ENCODE peak calls at places on chromosome 6, in seven cellular contexts. X is HepG2, I is stomach, U is SK-N-SH, D is HCT116, S is vagina, O is H1. J is an unnamed sample.

GRCh38 chr6:119426619-119427018 is 77.1 kb upstream of the MAN1A1 start:
- DNase-seq in X (no peak), I (no peak), U (no peak), D (no peak), S (no peak), O (no peak), J (no peak)

GRCh38 chr6:116090251-116090650 is 10.4 kb upstream of the NT5DC1 start:
- DNase-seq in X (no peak), I (no peak), U (no peak), D (no peak), S (no peak), O (no peak), J (no peak)

GRCh38 chr6:125640441-125641150 is 108.8 kb upstream of the HEY2 start:
- DNase-seq in X (no peak), I (no peak), U (no peak), D (no peak), S (no peak), O (no peak), J (no peak)

GRCh38 chr6:140401666-140402255 is 1027.3 kb upstream of the CITED2 start:
- DNase-seq in X (no peak), I (no peak), U (no peak), D (no peak), S (no peak), O (no peak), J (no peak)

GRCh38 chr6:2546941-2547716 is 203.6 kb downstream of the MYLK4 start:
- DNase-seq in X (no peak), I (no peak), U (no peak), D (no peak), S (peak), O (no peak), J (no peak)

GRCh38 chr6:89793586-89793985 is 26.0 kb downstream of the MDN1 start:
- DNase-seq in X (no peak), I (no peak), U (no peak), D (no peak), S (no peak), O (no peak), J (no peak)

GRCh38 chr6:132820629-132821381 is 6.4 kb downstream of the RPS12 start:
- DNase-seq in X (peak), I (no peak), U (no peak), D (no peak), S (no peak), O (peak), J (peak)

GRCh38 chr6:135231469-135231844 is 50.3 kb downstream of the MYB start:
- DNase-seq in X (no peak), I (no peak), U (no peak), D (no peak), S (no peak), O (no peak), J (no peak)

GRCh38 chr6:152648090-152648489 is 10.9 kb upstream of the SYNE1 start:
- DNase-seq in X (no peak), I (no peak), U (no peak), D (no peak), S (no peak), O (no peak), J (no peak)

GRCh38 chr6:104973404-104973803 is 16.5 kb downstream of the LIN28B start:
- DNase-seq in X (no peak), I (no peak), U (no peak), D (no peak), S (no peak), O (no peak), J (no peak)

GRCh38 chr6:39357998-39358686 is 35.6 kb upstream of the KCNK16 start:
- DNase-seq in X (no peak), I (peak), U (peak), D (no peak), S (no peak), O (no peak), J (peak)

GRCh38 chr6:90739339-90739738 is 152.5 kb upstream of the MAP3K7 start:
- DNase-seq in X (no peak), I (no peak), U (no peak), D (no peak), S (no peak), O (no peak), J (no peak)

GRCh38 chr6:147222160-147222838 is 18.1 kb downstream of the STXBP5 start:
- DNase-seq in X (peak), I (no peak), U (no peak), D (no peak), S (no peak), O (no peak), J (peak)

GRCh38 chr6:125421853-125422252 is 120.1 kb upstream of the HDDC2 start:
- DNase-seq in X (no peak), I (no peak), U (no peak), D (no peak), S (no peak), O (peak), J (peak)

GRCh38 chr6:168294901-168295300 is 24.7 kb downstream of the DACT2 start:
- DNase-seq in X (no peak), I (no peak), U (no peak), D (no peak), S (no peak), O (no peak), J (no peak)

GRCh38 chr6:159819932-159820640 is 20.0 kb downstream of the PNLDC1 start:
- DNase-seq in X (no peak), I (no peak), U (no peak), D (no peak), S (no peak), O (no peak), J (no peak)

GRCh38 chr6:37994238-37994637 is 174.7 kb downstream of the ZFAND3 start:
- DNase-seq in X (no peak), I (no peak), U (no peak), D (no peak), S (no peak), O (no peak), J (peak)

GRCh38 chr6:134146268-134147032 is 94.0 kb upstream of the SLC2A12 start:
- DNase-seq in X (no peak), I (no peak), U (no peak), D (no peak), S (no peak), O (no peak), J (no peak)

GRCh38 chr6:34791164-34791841 is 580 bp upstream of the BLTP3A start:
- DNase-seq in X (peak), I (peak), U (peak), D (peak), S (peak), O (peak), J (no peak)

GRCh38 chr6:34601706-34602105 is 45.6 kb upstream of the SPDEF start:
- DNase-seq in X (no peak), I (no peak), U (no peak), D (no peak), S (no peak), O (no peak), J (no peak)

GRCh38 chr6:131782764-131783163 is 25.1 kb upstream of the ENPP1 start:
- DNase-seq in X (no peak), I (no peak), U (no peak), D (no peak), S (no peak), O (no peak), J (no peak)

GRCh38 chr6:30763155-30763617 is 18.8 kb upstream of the IER3 start:
- DNase-seq in X (no peak), I (no peak), U (no peak), D (no peak), S (no peak), O (no peak), J (no peak)

GRCh38 chr6:55101157-55101556 is 73.2 kb upstream of the HCRTR2 start:
- DNase-seq in X (no peak), I (no peak), U (no peak), D (no peak), S (no peak), O (no peak), J (no peak)

GRCh38 chr6:20197251-20197650 is 15.0 kb downstream of the MBOAT1 start:
- DNase-seq in X (no peak), I (no peak), U (peak), D (no peak), S (no peak), O (no peak), J (no peak)

GRCh38 chr6:117956386-117956785 is 49.3 kb downstream of the SLC35F1 start:
- DNase-seq in X (no peak), I (no peak), U (no peak), D (no peak), S (no peak), O (no peak), J (no peak)

GRCh38 chr6:136793348-136793747 is 1.1 kb upstream of the MAP3K5 start:
- DNase-seq in X (no peak), I (no peak), U (no peak), D (no peak), S (no peak), O (no peak), J (no peak)

GRCh38 chr6:136084403-136084802 is 165.7 kb downstream of the MTFR2 start:
- DNase-seq in X (no peak), I (no peak), U (no peak), D (no peak), S (no peak), O (no peak), J (no peak)

GRCh38 chr6:163415176-163415619 is 680 bp downstream of the QKI start:
- DNase-seq in X (no peak), I (no peak), U (peak), D (no peak), S (no peak), O (no peak), J (no peak)

GRCh38 chr6:90701146-90701781 is 114.4 kb upstream of the MAP3K7 start:
- DNase-seq in X (no peak), I (no peak), U (peak), D (no peak), S (no peak), O (peak), J (no peak)

GRCh38 chr6:156791261-156791850 is 14.2 kb downstream of the ARID1B start:
- DNase-seq in X (peak), I (no peak), U (peak), D (no peak), S (no peak), O (no peak), J (peak)

GRCh38 chr6:156662025-156662445 is 115.1 kb upstream of the ARID1B start:
- DNase-seq in X (peak), I (no peak), U (no peak), D (peak), S (no peak), O (peak), J (peak)

GRCh38 chr6:31368461-31368860 is 11.5 kb upstream of the HLA-B start:
- DNase-seq in X (no peak), I (no peak), U (no peak), D (peak), S (no peak), O (no peak), J (no peak)

GRCh38 chr6:6798430-6798829 is 209.9 kb downstream of the LY86 start:
- DNase-seq in X (no peak), I (peak), U (no peak), D (no peak), S (no peak), O (no peak), J (no peak)

GRCh38 chr6:33675968-33676367 is 35.5 kb downstream of the UQCC2 start:
- DNase-seq in X (no peak), I (no peak), U (no peak), D (no peak), S (no peak), O (no peak), J (no peak)

DNA sequence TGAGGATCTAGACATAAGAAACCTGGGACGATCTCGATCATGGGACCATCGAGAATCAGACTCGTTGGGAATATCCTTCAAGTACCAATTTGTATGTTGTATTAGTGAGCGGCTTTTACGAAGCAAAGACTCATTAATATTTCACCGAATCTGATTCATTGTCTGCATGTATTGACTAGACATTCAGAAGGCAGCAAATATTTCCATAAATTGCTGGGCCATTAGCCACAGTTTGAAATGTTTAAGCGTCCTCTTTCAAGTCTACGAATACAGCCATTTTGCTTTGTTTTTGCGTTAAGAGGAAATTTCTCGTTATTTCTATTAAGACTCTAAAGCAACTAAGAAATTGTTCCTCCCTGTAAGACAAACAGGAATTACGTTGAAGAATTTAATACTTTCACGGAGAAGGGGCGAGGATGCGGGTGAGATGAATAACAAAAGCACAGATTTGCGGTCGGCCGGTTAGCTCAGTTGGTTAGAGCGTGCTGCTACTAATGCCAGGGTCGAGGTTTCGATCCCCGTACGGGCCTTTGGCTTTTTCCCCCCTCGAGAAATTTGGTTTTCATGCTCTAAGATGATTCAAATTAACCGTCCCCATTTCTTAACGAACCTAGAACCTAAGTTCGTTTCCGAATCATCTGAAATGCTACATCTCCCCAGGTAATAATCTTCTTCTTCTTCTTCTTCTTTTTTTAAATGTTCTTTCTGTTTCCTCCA is 18.5 kb downstream of the POM121L2 start:
- DNase-seq in X (peak), I (no peak), U (no peak), D (peak), S (no peak), O (peak), J (no peak)
- TF ChIP-seq POLR2AphosphoS5 in X (no peak), I (no peak), U (no peak), D (no peak), S (no peak), O (no peak), J (no peak)

GRCh38 chr6:27472617-27473400 is at the start of gene ZNF184:
- DNase-seq in X (peak), I (peak), U (peak), D (peak), S (peak), O (peak), J (peak)
- TF ChIP-seq POLR2AphosphoS5 in X (peak), I (peak), U (peak), D (peak), S (peak), O (peak), J (peak)

DNA sequence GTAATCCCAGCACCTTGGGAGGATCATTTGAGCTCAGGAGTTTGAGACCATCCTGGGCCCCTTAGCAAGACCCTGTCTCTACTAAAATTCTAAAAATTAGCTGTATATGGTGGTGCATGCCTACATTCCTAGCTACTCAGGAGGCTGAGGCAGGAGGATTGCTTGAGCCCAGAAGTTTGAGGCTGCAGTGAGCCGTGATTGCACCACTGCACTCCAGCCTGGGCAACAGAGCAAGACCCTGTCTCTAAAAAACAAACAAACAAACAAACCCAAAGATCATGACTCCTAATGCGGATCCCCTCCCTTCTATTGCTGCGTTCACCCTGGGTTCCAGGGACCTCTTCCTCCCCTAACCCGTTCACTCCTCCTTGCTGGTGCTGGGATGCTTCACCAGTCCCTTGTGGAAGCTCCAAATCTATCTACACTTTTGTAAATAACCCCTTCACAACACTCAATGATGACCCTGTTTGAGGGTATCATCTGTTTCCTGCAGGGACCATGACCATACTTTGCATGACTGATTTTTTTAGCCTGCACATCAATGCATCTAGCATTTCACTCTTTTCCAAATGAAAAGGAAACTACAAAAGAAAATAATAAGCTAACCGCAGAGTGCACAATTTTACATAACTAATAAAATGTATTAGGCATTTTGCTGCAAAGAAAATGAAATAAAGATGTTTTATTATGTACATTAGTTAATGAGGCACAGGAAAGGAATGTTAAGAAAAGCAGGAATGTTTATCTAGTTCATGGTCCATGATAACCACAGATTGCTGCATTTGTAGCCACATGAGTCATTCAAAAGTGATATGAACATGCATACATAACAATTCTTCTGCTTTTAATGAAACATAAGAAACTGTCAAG is 30.5 kb upstream of the IPCEF1 start:
- DNase-seq in X (peak), I (no peak), U (no peak), D (no peak), S (no peak), O (no peak), J (peak)
- TF ChIP-seq POLR2AphosphoS5 in X (no peak), I (peak), U (peak), D (no peak), S (no peak), O (no peak), J (peak)

GRCh38 chr6:158763440-158764187 is 55.6 kb downstream of the EZR start:
- DNase-seq in X (no peak), I (no peak), U (no peak), D (no peak), S (no peak), O (no peak), J (no peak)

GRCh38 chr6:158764941-158765340 is 54.2 kb downstream of the EZR start:
- DNase-seq in X (no peak), I (no peak), U (no peak), D (no peak), S (no peak), O (no peak), J (no peak)

GRCh38 chr6:158762787-158763439 is 56.3 kb downstream of the EZR start:
- DNase-seq in X (no peak), I (no peak), U (no peak), D (no peak), S (no peak), O (no peak), J (no peak)

GRCh38 chr6:158765509-158766068 is 53.6 kb downstream of the EZR start:
- DNase-seq in X (no peak), I (no peak), U (no peak), D (no peak), S (no peak), O (no peak), J (no peak)

GRCh38 chr6:158764188-158764849 is 54.8 kb downstream of the EZR start:
- DNase-seq in X (no peak), I (no peak), U (no peak), D (no peak), S (no peak), O (no peak), J (no peak)
- TF ChIP-seq POLR2AphosphoS5 in X (no peak), I (no peak), U (no peak), D (peak), S (no peak), O (peak), J (no peak)

DNA sequence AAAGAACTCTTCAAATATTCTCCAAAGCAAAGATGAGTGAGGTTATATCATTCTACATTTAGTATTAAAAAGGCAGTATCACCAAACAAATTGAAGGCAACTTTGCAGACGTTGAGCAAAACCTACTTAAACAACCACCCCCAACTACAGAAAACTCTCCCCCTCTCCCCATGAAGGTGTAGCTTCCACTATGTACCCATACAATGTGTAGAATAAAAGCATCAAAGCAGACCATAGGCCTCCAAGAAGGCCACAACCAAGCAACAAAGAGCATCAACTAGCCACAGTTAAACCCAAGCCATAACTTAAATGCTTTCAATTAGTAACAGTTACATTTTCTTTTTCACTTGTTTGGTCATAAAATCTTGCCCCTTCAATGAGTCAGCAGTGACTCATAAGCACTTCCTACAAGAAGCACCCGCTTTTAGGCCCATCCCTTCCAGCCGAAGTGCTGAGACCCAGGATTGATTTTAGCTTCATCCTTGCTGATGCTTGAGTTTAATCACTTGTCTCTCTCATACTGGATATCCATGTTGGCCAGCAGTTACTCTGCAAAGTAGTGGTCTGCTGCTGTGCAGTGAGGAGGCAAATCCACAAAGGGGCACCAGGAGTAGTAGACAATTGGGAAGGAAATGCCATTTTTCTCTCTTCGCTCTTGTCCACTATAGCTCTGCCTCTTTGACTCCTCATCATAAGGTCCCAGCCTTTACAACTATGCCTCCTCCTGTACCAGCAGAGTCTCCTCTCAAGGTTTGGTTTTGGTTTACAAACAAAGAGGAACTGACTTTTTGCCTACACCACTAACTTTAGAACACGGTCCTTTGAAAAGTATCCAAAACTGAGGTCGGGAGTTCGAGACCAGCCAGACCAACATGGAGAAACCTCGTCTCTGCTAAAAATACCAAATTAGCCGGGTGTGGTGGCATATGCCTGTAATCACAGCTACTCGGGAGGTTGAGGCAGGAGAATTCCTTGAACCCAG is 8.4 kb upstream of the NUP153 start:
- DNase-seq in X (no peak), I (no peak), U (no peak), D (peak), S (no peak), O (no peak), J (peak)
- TF ChIP-seq POLR2AphosphoS5 in X (no peak), I (no peak), U (no peak), D (no peak), S (no peak), O (no peak), J (no peak)

DNA sequence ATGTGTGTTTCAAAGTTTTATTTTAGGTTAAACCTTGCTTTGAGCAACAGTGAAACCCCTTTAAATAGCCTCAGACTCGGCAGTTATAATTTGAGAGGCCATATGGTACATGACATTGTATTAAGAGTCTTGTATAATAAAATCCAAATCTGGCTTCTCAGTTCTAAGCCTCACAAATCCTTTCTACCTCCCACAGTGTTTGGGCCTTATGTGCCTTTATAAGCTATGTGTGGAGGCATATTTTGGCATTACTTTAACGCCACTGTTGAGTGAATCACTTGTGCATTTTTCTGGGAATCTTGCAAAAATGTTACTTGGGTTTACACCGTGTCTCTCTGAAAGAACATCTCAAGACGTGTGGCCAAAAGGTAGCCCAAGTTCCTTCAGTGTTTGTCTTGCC is 152.4 kb downstream of the COL9A1 start:
- DNase-seq in X (no peak), I (no peak), U (no peak), D (no peak), S (no peak), O (no peak), J (no peak)
- TF ChIP-seq POLR2AphosphoS5 in X (no peak), I (no peak), U (no peak), D (no peak), S (no peak), O (no peak), J (no peak)